ENCODE peak calls at places on chromosomes 2 and 18, in ten cellular contexts. Z is HepG2, D is coronary artery, I is left lung, K is OCI-LY7, F is HL-60, S is kidney, X is H9, L is right lobe of liver, G is K562. R is an unnamed sample.

GRCh38 chr2:196286821-196287220 is 115.4 kb upstream of the STK17B start:
- DNase-seq in Z (no peak), D (no peak), I (no peak), K (no peak), F (no peak), S (no peak), X (no peak), L (no peak), G (no peak), R (no peak)

GRCh38 chr18:12567849-12568248 is 90.1 kb downstream of the SPIRE1 start:
- DNase-seq in Z (no peak), D (no peak), I (no peak), K (no peak), F (no peak), S (no peak), X (no peak), L (no peak), G (no peak), R (no peak)

GRCh38 chr18:75265255-75265654 is 54.7 kb downstream of the TSHZ1 start:
- DNase-seq in Z (no peak), D (no peak), I (no peak), K (no peak), F (no peak), S (no peak), X (no peak), L (no peak), G (no peak), R (no peak)

GRCh38 chr2:102217032-102217431 is 30.2 kb downstream of the IL1RL2 start:
- DNase-seq in Z (no peak), D (no peak), I (no peak), K (no peak), F (no peak), S (no peak), X (no peak), L (no peak), G (no peak), R (no peak)

GRCh38 chr2:10658914-10659257 is 30.9 kb downstream of the NOL10 start:
- DNase-seq in Z (no peak), D (no peak), I (no peak), K (no peak), F (no peak), S (no peak), X (no peak), L (no peak), G (no peak), R (no peak)

GRCh38 chr18:58788470-58788869 is 76.2 kb upstream of the ZNF532 start:
- DNase-seq in Z (no peak), D (no peak), I (no peak), K (no peak), F (no peak), S (no peak), X (no peak), L (no peak), G (no peak), R (no peak)

GRCh38 chr2:195312662-195313061 is 344.4 kb upstream of the SLC39A10 start:
- DNase-seq in Z (no peak), D (no peak), I (no peak), K (peak), F (peak), S (no peak), X (no peak), L (no peak), G (no peak), R (no peak)

GRCh38 chr2:60079562-60079961 is 473.9 kb downstream of the BCL11A start:
- DNase-seq in Z (no peak), D (no peak), I (no peak), K (no peak), F (no peak), S (no peak), X (no peak), L (no peak), G (no peak), R (no peak)

GRCh38 chr2:150081775-150082517 is 405.5 kb downstream of the RND3 start:
- DNase-seq in Z (no peak), D (no peak), I (no peak), K (no peak), F (no peak), S (no peak), X (no peak), L (no peak), G (no peak), R (no peak)

GRCh38 chr2:158134655-158135054 is 33.0 kb downstream of the UPP2 start:
- DNase-seq in Z (peak), D (no peak), I (no peak), K (no peak), F (no peak), S (no peak), X (no peak), L (peak), G (no peak), R (no peak)

GRCh38 chr2:88549616-88550292 is 77.5 kb downstream of the EIF2AK3 start:
- DNase-seq in Z (no peak), D (no peak), I (no peak), K (no peak), F (no peak), S (no peak), X (peak), L (no peak), G (no peak), R (no peak)
- TF ChIP-seq CTCF in Z (no peak), D (no peak), I (no peak), K (no peak), F (no peak), S (no peak), X (peak), L (no peak), G (no peak), R (no peak)

GRCh38 chr18:55356815-55357214 is 231.2 kb downstream of the TCF4 start:
- DNase-seq in Z (no peak), D (no peak), I (no peak), K (no peak), F (no peak), S (no peak), X (no peak), L (no peak), G (no peak), R (no peak)
- H3K27ac ChIP-seq in Z (no peak), D (no peak), I (no peak), K (no peak), F (no peak), S (no peak), X (no peak), L (no peak), G (no peak), R (no peak)

GRCh38 chr2:128301021-128301420 is 17.6 kb downstream of the HS6ST1 start:
- DNase-seq in Z (no peak), D (no peak), I (peak), K (no peak), F (no peak), S (peak), X (no peak), L (peak), G (no peak), R (no peak)
- TF ChIP-seq CTCF in Z (no peak), D (no peak), I (no peak), K (no peak), F (no peak), S (no peak), X (no peak), L (no peak), G (no peak), R (no peak)

GRCh38 chr2:226669905-226670304 is 129.7 kb downstream of the IRS1 start:
- DNase-seq in Z (no peak), D (no peak), I (no peak), K (no peak), F (no peak), S (no peak), X (no peak), L (no peak), G (no peak), R (no peak)
- H3K27ac ChIP-seq in Z (no peak), D (no peak), I (no peak), K (no peak), F (no peak), S (no peak), X (no peak), L (no peak), G (no peak), R (peak)